ENCODE peak calls at places on chromosome 22, in four cellular contexts. U is body of pancreas; H is AG04450; P is CD4-positive, CD25-positive, alpha-beta regulatory T cell. J is an unnamed sample.

GRCh38 chr22:17988800-17989513 is 35.4 kb downstream of the MICAL3 start:
- DNase-seq in H (no peak), U (no peak), P (no peak), J (no peak)

GRCh38 chr22:50048836-50049235 is 9.3 kb downstream of the TTLL8 start:
- DNase-seq in U (no peak), P (no peak), H (no peak), J (peak; percentile 12)

GRCh38 chr22:25159028-25159427 is 40.6 kb upstream of the CRYBB3 start:
- DNase-seq in H (no peak), P (no peak), U (no peak), J (no peak)

GRCh38 chr22:36808611-36809344 is 8.1 kb downstream of the PVALB start:
- DNase-seq in H (no peak), P (no peak), U (no peak), J (no peak)

GRCh38 chr22:35138521-35138920 is 72.6 kb downstream of the ISX start:
- DNase-seq in P (no peak), U (no peak), H (no peak), J (no peak)

GRCh38 chr22:42928969-42929837 is 72.1 kb upstream of the ARFGAP3 start:
- DNase-seq in H (no peak), P (no peak), U (peak; percentile 57), J (no peak)

GRCh38 chr22:26406118-26406517 is 22.9 kb upstream of the ASPHD2 start:
- DNase-seq in U (no peak), H (peak; percentile 1), P (no peak), J (no peak)

GRCh38 chr22:36028646-36029405 is at the start of gene RBFOX2:
- DNase-seq in H (peak; percentile 94), U (peak; percentile 99), P (peak; percentile 56), J (peak; percentile 98)

GRCh38 chr22:38629108-38629507 is 27.1 kb downstream of the FAM227A start:
- DNase-seq in P (no peak), H (no peak), U (no peak), J (no peak)

GRCh38 chr22:19962909-19963806 is 21.5 kb upstream of the TXNRD2 start:
- DNase-seq in H (no peak), P (no peak), U (peak; percentile 95), J (no peak)

GRCh38 chr22:33848251-33848650 is 72.0 kb downstream of the LARGE1 start:
- DNase-seq in H (no peak), U (no peak), P (no peak), J (no peak)

GRCh38 chr22:42468841-42469240 is 36.6 kb upstream of the NFAM1 start:
- DNase-seq in P (no peak), U (no peak), H (no peak), J (no peak)

GRCh38 chr22:28142361-28142801 is 223.3 kb upstream of the PITPNB start:
- DNase-seq in P (no peak), U (no peak), H (peak; percentile 75), J (no peak)

GRCh38 chr22:50432131-50432870 is 42.5 kb downstream of the SBF1 start:
- DNase-seq in H (no peak), P (no peak), U (no peak), J (no peak)

GRCh38 chr22:49627217-49628181 is 200.2 kb downstream of the BRD1 start:
- DNase-seq in U (no peak), P (no peak), H (no peak), J (no peak)

GRCh38 chr22:28630185-28630580 is 49.5 kb downstream of the TTC28 start:
- DNase-seq in H (no peak), P (no peak), U (no peak), J (no peak)

GRCh38 chr22:48090332-48090672 is 1327.9 kb downstream of the TBC1D22A start:
- DNase-seq in P (no peak), H (no peak), U (no peak), J (no peak)
- H3K27me3 ChIP-seq in P (no peaks in the 10 kb centered on the region), H (no peaks in the 10 kb centered on the region), U (no peaks in the 10 kb centered on the region), J (peaks cover 8% of the 10 kb centered on the region)

DNA sequence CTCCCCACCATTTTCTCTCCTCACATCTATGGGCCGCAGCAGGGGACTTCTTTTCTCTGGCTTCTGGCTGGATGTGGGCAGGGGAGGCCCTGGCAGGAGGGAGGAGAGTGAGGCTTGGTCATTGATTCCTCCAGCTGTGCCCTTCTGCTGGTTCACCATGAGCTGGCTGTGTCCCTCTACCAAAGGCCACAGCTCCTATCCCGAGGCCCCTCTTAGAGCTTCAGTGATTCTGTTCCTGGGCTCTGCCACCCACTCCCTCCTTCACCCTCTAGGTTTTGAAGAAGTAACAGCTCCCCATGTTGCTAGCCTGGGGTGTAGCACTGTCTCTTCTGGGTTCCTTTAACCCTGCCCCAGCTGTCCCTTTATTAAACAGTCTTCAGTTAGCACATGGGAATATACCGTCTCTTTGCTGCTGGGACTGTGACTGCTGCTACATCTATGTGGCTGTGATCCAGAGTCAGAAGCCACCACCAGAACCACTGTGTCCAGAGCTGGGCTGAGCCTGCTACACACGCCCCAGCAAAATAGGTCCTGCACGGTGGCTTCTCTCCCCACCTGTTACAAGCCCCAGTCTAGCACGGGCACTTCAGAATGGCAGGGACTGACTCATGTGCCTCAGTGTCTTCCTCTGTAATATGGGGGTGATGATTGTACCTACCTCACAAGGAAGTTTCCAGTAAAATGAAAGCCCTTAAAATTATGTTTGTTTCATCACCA is 578 bp upstream of the PARVG start:
- DNase-seq in P (no peak), U (no peak), H (no peak), J (no peak)
- H3K27me3 ChIP-seq in P (no peaks in the 10 kb centered on the region), U (peaks cover 7% of the 10 kb centered on the region), H (peaks cover 4% of the 10 kb centered on the region), J (peaks cover 30% of the 10 kb centered on the region)

DNA sequence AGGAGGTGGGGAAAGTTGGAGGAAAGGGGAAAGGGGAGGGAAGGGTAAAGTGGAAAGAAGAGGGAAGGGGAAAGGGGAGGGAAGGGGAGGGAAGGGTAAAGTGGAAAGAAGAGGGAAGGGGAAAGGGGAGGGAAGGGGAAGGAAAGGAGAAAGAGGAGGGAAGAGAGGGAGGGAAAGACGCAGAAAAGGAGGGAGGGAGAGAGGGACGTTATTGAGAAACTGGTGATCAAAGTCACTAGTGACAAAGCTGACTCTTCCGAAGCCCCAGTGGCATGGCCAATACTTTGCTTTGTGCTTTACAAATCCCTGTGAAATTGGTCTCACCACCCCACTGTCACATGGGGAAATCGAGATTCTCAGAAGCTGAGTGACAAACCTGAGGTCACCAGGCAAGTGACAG is 35.1 kb downstream of the CELSR1 start:
- DNase-seq in U (no peak), P (no peak), H (no peak), J (no peak)
- H3K27me3 ChIP-seq in U (no peaks in the 10 kb centered on the region), P (peaks cover 2% of the 10 kb centered on the region), H (peaks cover 9% of the 10 kb centered on the region), J (no peaks in the 10 kb centered on the region)

GRCh38 chr22:48588881-48589450 is 1238.7 kb downstream of the BRD1 start:
- DNase-seq in U (no peak), P (no peak), H (no peak), J (no peak)
- H3K27me3 ChIP-seq in U (no peaks in the 10 kb centered on the region), P (no peaks in the 10 kb centered on the region), H (no peaks in the 10 kb centered on the region), J (peaks cover 61% of the 10 kb centered on the region)

GRCh38 chr22:22139364-22139763 is 105.2 kb upstream of the VPREB1 start:
- DNase-seq in H (no peak), U (no peak), P (no peak), J (no peak)
- H3K27me3 ChIP-seq in H (peaks cover 33% of the 10 kb centered on the region), U (no peaks in the 10 kb centered on the region), P (peaks cover 38% of the 10 kb centered on the region), J (peaks cover 62% of the 10 kb centered on the region)

GRCh38 chr22:30887418-30887817 is 81.2 kb downstream of the MORC2 start:
- DNase-seq in H (no peak), U (no peak), P (no peak), J (no peak)
- H3K27me3 ChIP-seq in H (no peaks in the 10 kb centered on the region), U (no peaks in the 10 kb centered on the region), P (no peaks in the 10 kb centered on the region), J (no peaks in the 10 kb centered on the region)

J was measured in heart left ventricle.